ENCODE peak calls at places on chromosome 1, in seven cellular contexts. Z is transverse colon, Y is BJ, I is dorsolateral prefrontal cortex, M is HCT116, D is thoracic aorta, P is tibial artery. R is an unnamed sample.

GRCh38 chr1:225447001-225447615 is 19.3 kb upstream of the LBR start:
- DNase-seq in Z (no peak), Y (no peak), I (no peak), M (no peak), D (no peak), P (peak), R (no peak)

GRCh38 chr1:206559661-206559995 is 52.3 kb downstream of the RASSF5 start:
- DNase-seq in Z (no peak), Y (no peak), I (no peak), M (no peak), D (no peak), P (no peak), R (no peak)

GRCh38 chr1:191641420-191642215 is 516.6 kb upstream of the RGS18 start:
- DNase-seq in Z (no peak), Y (no peak), I (no peak), M (no peak), D (no peak), P (no peak), R (no peak)

GRCh38 chr1:84365225-84366221 is 32.8 kb upstream of the DNASE2B start:
- DNase-seq in Z (peak), Y (peak), I (no peak), M (peak), D (peak), P (no peak), R (peak)

GRCh38 chr1:220734571-220735326 is 13.4 kb upstream of the MTARC2 start:
- DNase-seq in Z (peak), Y (peak), I (no peak), M (no peak), D (no peak), P (no peak), R (peak)

GRCh38 chr1:11930571-11931445 is 3.7 kb upstream of the PLOD1 start:
- DNase-seq in Z (no peak), Y (no peak), I (no peak), M (no peak), D (no peak), P (no peak), R (peak)

GRCh38 chr1:89935235-89935634 is 59.7 kb upstream of the ZNF326 start:
- DNase-seq in Z (no peak), Y (no peak), I (peak), M (no peak), D (no peak), P (no peak), R (no peak)

GRCh38 chr1:43858324-43858723 is 75.3 kb upstream of the ARTN start:
- DNase-seq in Z (no peak), Y (peak), I (peak), M (no peak), D (no peak), P (peak), R (peak)

GRCh38 chr1:205750683-205751651 is 985 bp upstream of the NUCKS1 start:
- DNase-seq in Z (no peak), Y (no peak), I (no peak), M (peak), D (no peak), P (no peak), R (no peak)

GRCh38 chr1:28966617-28967016 is 52.2 kb downstream of the EPB41 start:
- DNase-seq in Z (no peak), Y (no peak), I (no peak), M (no peak), D (no peak), P (no peak), R (no peak)

GRCh38 chr1:42006836-42007235 is 88.1 kb upstream of the HIVEP3 start:
- DNase-seq in Z (no peak), Y (no peak), I (no peak), M (no peak), D (no peak), P (no peak), R (no peak)

GRCh38 chr1:244963231-244963826 is 99.0 kb upstream of the HNRNPU start:
- DNase-seq in Z (no peak), Y (no peak), I (no peak), M (no peak), D (no peak), P (no peak), R (no peak)

GRCh38 chr1:159916240-159917051 is 8.9 kb downstream of the TAGLN2 start:
- DNase-seq in Z (no peak), Y (no peak), I (no peak), M (no peak), D (no peak), P (no peak), R (no peak)

GRCh38 chr1:18104546-18105100 is 3.0 kb upstream of the IGSF21 start:
- DNase-seq in Z (no peak), Y (no peak), I (no peak), M (no peak), D (no peak), P (no peak), R (no peak)

GRCh38 chr1:100969336-100969735 is 56.2 kb downstream of the DPH5 start:
- DNase-seq in Z (no peak), Y (no peak), I (no peak), M (no peak), D (no peak), P (no peak), R (no peak)

GRCh38 chr1:225812488-225813249 is 2.7 kb downstream of the EPHX1 start:
- DNase-seq in Z (no peak), Y (no peak), I (no peak), M (no peak), D (no peak), P (no peak), R (no peak)

GRCh38 chr1:119675349-119676343 is 27.6 kb upstream of the ZNF697 start:
- DNase-seq in Z (peak), Y (no peak), I (peak), M (peak), D (peak), P (peak), R (peak)

GRCh38 chr1:174953170-174953569 is 46.6 kb upstream of the CACYBP start:
- DNase-seq in Z (no peak), Y (no peak), I (no peak), M (no peak), D (no peak), P (no peak), R (no peak)
- H3K4me3 ChIP-seq in Z (no peak), Y (no peak), I (no peak), M (no peak), D (no peak), P (no peak), R (no peak)

GRCh38 chr1:63453232-63453631 is 69.8 kb downstream of the ITGB3BP start:
- DNase-seq in Z (no peak), Y (no peak), I (no peak), M (no peak), D (no peak), P (no peak), R (no peak)

GRCh38 chr1:63448741-63449140 is 74.3 kb downstream of the ITGB3BP start:
- DNase-seq in Z (no peak), Y (peak), I (no peak), M (no peak), D (no peak), P (no peak), R (no peak)

GRCh38 chr1:63458750-63459149 is 64.3 kb downstream of the ITGB3BP start:
- DNase-seq in Z (no peak), Y (no peak), I (no peak), M (no peak), D (no peak), P (no peak), R (no peak)

GRCh38 chr1:63450416-63450815 is 72.6 kb downstream of the ITGB3BP start:
- DNase-seq in Z (no peak), Y (no peak), I (no peak), M (no peak), D (no peak), P (no peak), R (no peak)

DNA sequence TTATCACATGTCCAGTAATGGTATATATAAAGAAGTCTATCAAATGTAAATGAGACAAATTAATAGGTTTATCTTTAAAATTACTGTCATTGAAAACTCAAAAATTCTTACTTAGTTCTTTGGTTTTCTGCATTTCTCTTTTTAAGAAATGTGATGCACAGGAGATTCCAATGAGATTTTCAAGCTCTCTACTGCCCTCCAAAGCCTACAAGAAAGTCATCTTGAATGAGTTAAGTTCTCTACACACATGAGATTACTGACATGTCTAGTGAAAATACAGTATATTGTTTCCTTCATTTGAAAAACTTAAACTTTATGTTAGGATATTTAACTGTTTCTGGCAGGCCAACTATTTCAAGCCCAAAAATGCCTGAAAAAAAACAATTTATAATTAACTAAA is 68.8 kb downstream of the ITGB3BP start:
- DNase-seq in Z (no peak), Y (no peak), I (no peak), M (no peak), D (no peak), P (no peak), R (no peak)
- TF ChIP-seq CTCF in Z (no peak), Y (peak), I (no peak), M (peak), D (no peak), P (no peak), R (no peak)

GRCh38 chr1:6360517-6360916 is 33.0 kb downstream of the ACOT7 start:
- DNase-seq in Z (peak), Y (no peak), I (no peak), M (no peak), D (no peak), P (no peak), R (no peak)

GRCh38 chr1:6357243-6357929 is 36.2 kb downstream of the ACOT7 start:
- DNase-seq in Z (peak), Y (no peak), I (no peak), M (no peak), D (no peak), P (no peak), R (no peak)

GRCh38 chr1:6358757-6359567 is 34.6 kb downstream of the ACOT7 start:
- DNase-seq in Z (peak), Y (no peak), I (no peak), M (no peak), D (no peak), P (no peak), R (peak)

GRCh38 chr1:6359568-6360496 is 33.7 kb downstream of the ACOT7 start:
- DNase-seq in Z (peak), Y (no peak), I (no peak), M (no peak), D (no peak), P (peak), R (no peak)

GRCh38 chr1:6358144-6358624 is 35.4 kb downstream of the ACOT7 start:
- DNase-seq in Z (no peak), Y (no peak), I (no peak), M (no peak), D (no peak), P (no peak), R (no peak)
- H3K4me3 ChIP-seq in Z (no peak), Y (no peak), I (no peak), M (no peak), D (no peak), P (no peak), R (no peak)

GRCh38 chr1:110047463-110047862 is 13.0 kb downstream of the STRIP1 start:
- DNase-seq in Z (no peak), Y (no peak), I (no peak), M (no peak), D (no peak), P (no peak), R (no peak)
- TF ChIP-seq CTCF in Z (no peak), Y (peak), I (no peak), M (peak), D (no peak), P (no peak), R (no peak)

GRCh38 chr1:165443539-165444289 is 1.2 kb downstream of the RXRG start:
- DNase-seq in Z (no peak), Y (no peak), I (no peak), M (no peak), D (no peak), P (no peak), R (no peak)
- H3K4me3 ChIP-seq in Z (no peak), Y (no peak), I (peak), M (no peak), D (peak), P (no peak), R (no peak)

DNA sequence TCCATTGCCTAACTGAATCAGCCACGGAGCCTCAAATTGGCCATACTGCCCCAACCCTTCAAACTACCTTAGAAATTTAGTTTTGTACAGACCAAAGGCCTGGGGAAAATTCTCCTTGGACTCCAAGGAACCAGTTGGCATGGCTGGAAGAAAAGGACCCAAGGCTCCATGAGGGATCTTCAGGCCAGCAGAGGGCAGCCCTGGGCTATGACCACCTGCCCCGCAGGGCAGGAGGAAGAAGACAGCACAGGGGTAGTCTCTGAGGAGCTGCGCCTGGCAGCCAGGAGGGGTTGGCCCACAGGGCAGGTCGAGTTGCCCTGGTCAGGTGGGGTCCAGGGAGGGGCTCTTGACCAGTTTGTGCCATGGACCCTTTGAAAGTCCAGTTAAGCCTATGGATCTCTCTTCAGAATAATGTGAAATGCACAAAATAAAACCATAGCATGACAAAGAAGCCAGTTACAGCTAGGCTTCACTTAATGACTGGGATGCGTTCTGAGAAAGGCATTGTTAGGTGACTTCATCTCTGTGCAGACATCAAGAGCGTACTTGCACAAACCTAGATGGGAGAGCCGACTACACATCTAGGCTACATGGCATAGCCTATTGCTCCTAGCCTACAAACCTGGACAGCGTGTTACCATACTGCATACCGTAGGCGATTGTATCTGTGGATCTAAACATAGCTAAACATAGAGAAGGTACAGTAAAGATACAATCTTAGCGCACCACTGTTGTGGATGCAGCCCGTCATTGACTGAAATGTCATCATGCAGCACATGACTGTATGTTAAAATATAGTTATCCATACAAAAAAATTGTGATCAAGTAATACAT is 26.1 kb downstream of the CACNA1S start:
- DNase-seq in Z (peak), Y (no peak), I (no peak), M (peak), D (no peak), P (no peak), R (no peak)
- TF ChIP-seq CTCF in Z (peak), Y (peak), I (peak), M (peak), D (peak), P (peak), R (peak)

DNA sequence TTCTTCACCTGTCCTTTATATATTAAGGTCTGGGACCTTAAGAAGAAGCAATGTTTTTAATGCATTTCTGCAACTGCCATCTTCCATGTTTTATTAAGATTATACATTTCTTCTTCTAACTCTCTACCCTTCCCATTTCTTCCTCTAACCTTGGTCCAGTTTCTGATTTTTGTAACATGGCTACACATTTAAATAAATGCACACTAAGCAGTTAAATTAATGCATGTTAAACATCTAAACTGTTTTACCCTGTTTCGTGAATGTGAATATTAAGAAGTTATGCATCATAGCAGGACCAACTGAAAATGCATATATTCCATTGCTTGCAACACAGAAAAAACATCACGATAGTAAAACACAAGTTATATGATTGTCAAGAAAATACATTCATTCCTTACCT is 3.7 kb downstream of the BRINP3 start:
- DNase-seq in Z (no peak), Y (no peak), I (no peak), M (no peak), D (no peak), P (no peak), R (no peak)
- H3K4me3 ChIP-seq in Z (no peak), Y (no peak), I (peak), M (no peak), D (no peak), P (no peak), R (no peak)